ENCODE peak calls at places on chromosome 2, in six cellular contexts. A is astrocyte, Y is cardiac muscle cell, X is hepatocyte, Q is vagina, M is DND-41. E is an unnamed sample.

GRCh38 chr2:195470622-195471021 is 186.4 kb upstream of the SLC39A10 start:
- DNase-seq in X (no peak), M (peak; percentile 45), Y (no peak), Q (no peak), A (no peak), E (no peak)

GRCh38 chr2:164947281-164947680 is 8.0 kb downstream of the SLC38A11 start:
- DNase-seq in Q (no peak), M (no peak), Y (no peak), X (no peak), A (no peak), E (no peak)

GRCh38 chr2:122395687-122396086 is 640.2 kb downstream of the TSN start:
- DNase-seq in Y (no peak), M (no peak), A (no peak), X (no peak), Q (no peak), E (no peak)

GRCh38 chr2:172380436-172381274 is 46.7 kb upstream of the ITGA6 start:
- DNase-seq in X (no peak), A (peak; percentile 68), Y (peak; percentile 56), Q (no peak), M (no peak), E (no peak)

GRCh38 chr2:53242090-53242489 is 525.5 kb upstream of the CHAC2 start:
- DNase-seq in Y (no peak), M (no peak), A (no peak), X (peak; percentile 8), Q (no peak), E (no peak)

GRCh38 chr2:15223887-15224286 is 337.2 kb downstream of the NBAS start:
- DNase-seq in X (no peak), Y (peak; percentile 87), Q (no peak), M (no peak), A (peak; percentile 73), E (no peak)

GRCh38 chr2:24285484-24286152 is 74.7 kb downstream of the ITSN2 start:
- DNase-seq in X (no peak), A (no peak), M (no peak), Q (no peak), Y (no peak), E (no peak)

GRCh38 chr2:146661494-146662096 is 1183.2 kb upstream of the ACVR2A start:
- DNase-seq in X (peak; percentile 52), A (peak; percentile 36), Y (peak; percentile 64), Q (no peak), M (no peak), E (no peak)

GRCh38 chr2:15750433-15750814 is 158.8 kb downstream of the DDX1 start:
- DNase-seq in Q (no peak), A (no peak), M (no peak), Y (no peak), X (no peak), E (no peak)

GRCh38 chr2:16662440-16662839 is 3.2 kb downstream of the CYRIA start:
- DNase-seq in Y (peak; percentile 49), Q (no peak), A (peak; percentile 54), X (no peak), M (no peak), E (no peak)

GRCh38 chr2:85448840-85449588 is 30.5 kb downstream of the SH2D6 start:
- DNase-seq in X (no peak), Q (no peak), Y (no peak), M (no peak), A (no peak), E (no peak)

GRCh38 chr2:206127656-206128055 is 31.6 kb downstream of the NDUFS1 start:
- DNase-seq in Q (no peak), Y (no peak), M (no peak), A (no peak), X (no peak), E (no peak)

GRCh38 chr2:7692657-7693161 is 775.5 kb downstream of the RNF144A start:
- DNase-seq in Y (peak; percentile 13), A (peak; percentile 87), Q (no peak), M (peak; percentile 30), X (no peak), E (no peak)

GRCh38 chr2:51379997-51380396 is 348.1 kb upstream of the NRXN1 start:
- DNase-seq in Q (no peak), Y (no peak), X (no peak), A (no peak), M (no peak), E (no peak)

GRCh38 chr2:33022989-33023731 is 76.4 kb downstream of the LTBP1 start:
- DNase-seq in Y (peak; percentile 79), M (no peak), Q (no peak), X (peak; percentile 46), A (peak; percentile 92), E (no peak)

GRCh38 chr2:72222829-72223564 is 75.3 kb upstream of the CYP26B1 start:
- DNase-seq in Q (no peak), A (peak; percentile 93), M (no peak), X (no peak), Y (peak; percentile 48), E (no peak)

GRCh38 chr2:26189751-26190150 is 16.9 kb downstream of the GAREM2 start:
- DNase-seq in A (no peak), Q (no peak), Y (no peak), X (no peak), M (no peak), E (no peak)

GRCh38 chr2:219570924-219571310 is 422 bp downstream of the OBSL1 start:
- DNase-seq in Y (peak; percentile 42), Q (no peak), A (peak; percentile 13), X (peak; percentile 66), M (no peak), E (peak; percentile 45)

GRCh38 chr2:98494699-98495098 is 50.0 kb downstream of the INPP4A start:
- DNase-seq in Y (no peak), X (no peak), A (no peak), M (no peak), Q (no peak), E (no peak)

GRCh38 chr2:246489-247145 is 17.2 kb downstream of the SH3YL1 start:
- DNase-seq in X (peak; percentile 67), Y (peak; percentile 82), M (peak; percentile 59), Q (no peak), A (peak; percentile 55), E (no peak)

GRCh38 chr2:165601866-165602636 is 132.6 kb downstream of the CSRNP3 start:
- DNase-seq in M (no peak), X (peak; percentile 25), Q (no peak), Y (peak; percentile 81), A (peak; percentile 59), E (no peak)

GRCh38 chr2:220296174-220296573 is 668.7 kb downstream of the SLC4A3 start:
- DNase-seq in A (no peak), M (no peak), Q (no peak), X (no peak), Y (no peak), E (no peak)

GRCh38 chr2:147433822-147434221 is 411.0 kb upstream of the ACVR2A start:
- DNase-seq in Q (no peak), X (no peak), Y (no peak), A (no peak), M (no peak), E (no peak)

GRCh38 chr2:6068441-6068935 is 376.3 kb downstream of the SOX11 start:
- DNase-seq in X (no peak), M (no peak), Q (no peak), Y (no peak), A (no peak), E (no peak)

GRCh38 chr2:214715025-214715424 is 94.5 kb downstream of the BARD1 start:
- DNase-seq in M (no peak), X (no peak), Q (no peak), Y (no peak), A (no peak), E (no peak)

DNA sequence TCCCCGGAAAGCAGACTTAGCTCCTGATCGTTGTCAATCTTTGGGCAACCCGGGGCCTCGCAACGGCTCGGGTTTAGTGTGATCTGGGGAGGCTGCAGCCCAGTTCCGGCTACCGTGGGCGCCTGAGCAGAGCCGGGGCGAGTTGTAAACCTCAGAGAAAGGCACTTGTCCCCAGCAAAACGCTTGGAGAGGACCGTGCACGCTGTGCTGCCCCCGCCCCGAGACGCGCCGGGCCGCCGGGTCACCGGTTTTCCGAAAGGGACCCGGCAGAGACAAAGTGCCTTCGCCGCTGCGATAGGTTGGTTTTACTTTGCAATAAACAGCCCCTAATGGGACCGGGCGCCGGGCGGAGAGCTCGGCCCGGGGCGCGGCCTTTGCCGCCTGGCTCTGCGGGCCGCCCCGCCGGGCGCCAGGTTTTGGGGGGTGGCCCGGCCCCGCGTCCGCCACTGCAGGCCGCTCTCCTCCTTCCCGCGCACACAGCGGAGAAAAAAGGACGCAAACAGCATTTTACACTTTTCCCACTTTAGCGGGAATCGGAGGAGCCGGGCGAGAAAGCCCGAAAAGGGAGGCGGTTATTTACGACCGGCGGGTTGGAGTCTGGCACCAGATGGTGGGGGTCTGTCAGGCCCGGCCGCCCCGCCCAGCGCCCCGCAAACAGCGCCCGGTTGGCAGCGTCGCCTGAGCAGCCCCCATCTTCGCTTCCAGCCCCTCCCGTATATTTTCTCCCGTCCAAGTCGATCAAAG is 136.0 kb downstream of the INSIG2 start:
- DNase-seq in Y (peak; percentile 8), X (peak; percentile 21), Q (no peak), M (no peak), A (no peak), E (no peak)
- H3K4me3 ChIP-seq in Y (peak overlapping the region; percentile 28), X (peak overlapping the region; percentile 11), Q (peak overlapping the region; percentile 31), M (no peak overlapping the region), A (peak overlapping the region; percentile 49), E (peak overlapping the region; percentile 16)

GRCh38 chr2:56952871-56953270 is 769.1 kb downstream of the CCDC85A start:
- DNase-seq in M (no peak), X (no peak), Y (no peak), A (no peak), Q (no peak), E (no peak)
- H3K9me3 ChIP-seq in M (peaks cover 2% of the 10 kb centered on the region), X (no peaks in the 10 kb centered on the region), Y (no peaks in the 10 kb centered on the region), A (peaks cover 3% of the 10 kb centered on the region), Q (no peaks in the 10 kb centered on the region), E (no peaks in the 10 kb centered on the region)

DNA sequence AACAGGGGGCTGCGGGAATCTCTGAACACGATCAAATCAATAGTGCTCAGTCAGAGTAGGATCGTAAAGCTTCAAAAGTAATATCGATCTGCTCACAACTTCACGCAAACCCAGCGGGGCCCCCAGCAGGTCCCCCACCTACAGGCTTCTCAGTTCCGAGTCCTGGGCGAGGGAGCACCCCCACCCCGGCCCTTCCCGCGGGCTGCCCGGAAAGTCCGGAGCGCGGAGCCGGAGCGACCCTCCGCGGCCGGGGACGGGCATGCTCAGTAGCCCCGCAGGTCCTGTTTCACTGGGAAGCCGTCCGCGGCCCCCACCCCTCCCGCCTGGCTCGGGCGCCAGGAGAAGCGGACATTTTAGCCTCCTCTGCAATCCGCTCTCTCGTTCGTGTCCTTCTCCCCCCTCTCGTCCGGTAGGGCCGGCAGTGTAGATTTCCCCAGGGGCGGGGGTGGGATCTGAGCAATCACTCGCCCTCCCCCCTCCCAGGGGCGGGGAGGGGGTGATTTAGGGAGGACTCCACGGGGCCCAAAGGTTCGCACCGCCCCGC is 3.3 kb upstream of the SPRED2 start:
- DNase-seq in M (peak; percentile 80), Q (no peak), A (peak; percentile 84), X (peak; percentile 93), Y (peak; percentile 93), E (peak; percentile 89)
- TF ChIP-seq CTCF in M (peak; percentile 20), Q (no peak), A (no peak), X (no peak), Y (no peak), E (peak; percentile 24)

DNA sequence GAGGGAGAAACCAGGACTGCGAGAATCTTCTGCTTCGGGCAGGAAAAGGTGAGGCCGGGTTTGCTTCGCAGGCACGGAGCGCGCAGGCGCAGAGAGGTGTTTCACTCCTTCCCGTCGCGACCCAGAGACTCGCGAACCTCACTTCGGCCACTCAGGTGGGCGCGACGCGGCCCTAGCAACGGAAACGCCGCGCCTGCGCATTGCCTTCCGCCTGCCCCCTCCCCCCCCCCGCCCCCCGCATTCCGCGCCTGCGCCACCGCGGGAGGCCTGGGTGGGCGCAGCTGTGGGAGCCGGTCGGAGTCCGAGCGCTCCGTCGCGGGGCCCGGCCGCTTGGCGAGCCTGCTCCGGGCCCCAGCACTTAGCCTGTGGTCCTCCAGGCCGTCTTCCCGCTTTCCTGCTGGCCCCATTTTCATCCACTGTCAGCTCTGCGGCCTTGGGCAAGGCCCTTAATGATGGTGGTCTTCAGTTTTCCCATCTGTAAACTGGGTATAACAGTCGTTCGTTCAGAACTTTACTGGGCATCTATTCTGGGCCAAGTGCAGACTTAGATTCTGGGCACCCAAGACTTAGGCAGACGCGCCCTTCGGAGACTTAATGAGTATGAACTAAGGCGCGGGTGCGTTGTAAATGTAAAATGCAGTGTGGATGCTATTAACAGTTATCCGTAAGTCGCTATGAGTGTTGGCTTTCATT is 62.1 kb upstream of the ACKR3 start:
- DNase-seq in Y (peak; percentile 68), X (peak; percentile 93), M (no peak), A (peak; percentile 51), Q (no peak), E (peak; percentile 57)
- H3K4me3 ChIP-seq in Y (peak overlapping the region; percentile 41), X (peak overlapping the region; percentile 38), M (no peak overlapping the region), A (peak overlapping the region; percentile 59), Q (peak overlapping the region; percentile 38), E (peak overlapping the region; percentile 39)